ENCODE peak calls at places on chromosomes 4 and X, in five cellular contexts. J is H9, L is neuronal stem cell, C is mesenchymal stem cell, H is mesendoderm. S is an unnamed sample.

GRCh38 chr4:157115613-157116340 is 39.8 kb downstream of the GLRB start:
- DNase-seq in J (no peak), L (no peak), C (peak; percentile 50), H (peak; percentile 14), S (peak; percentile 77)

GRCh38 chr4:67198757-67199156 is 346.5 kb downstream of the CENPC start:
- DNase-seq in J (peak; percentile 31), L (no peak), C (peak; percentile 57), H (peak; percentile 64), S (no peak)

GRCh38 chrX:101079223-101079622 is 544 bp downstream of the TMEM35A start:
- DNase-seq in J (no peak), L (no peak), C (peak; percentile 13), H (no peak), S (peak; percentile 32)

GRCh38 chrX:135416546-135416945 is 5.2 kb upstream of the SMIM10L2A start:
- DNase-seq in J (no peak), L (no peak), C (no peak), H (no peak), S (no peak)

GRCh38 chr4:12145106-12145505 is 716.4 kb upstream of the HS3ST1 start:
- DNase-seq in J (no peak), L (no peak), C (no peak), H (no peak), S (no peak)

GRCh38 chr4:30537462-30537861 is 182.7 kb upstream of the PCDH7 start:
- DNase-seq in J (no peak), L (no peak), C (peak; percentile 92), H (peak; percentile 15), S (peak; percentile 80)

GRCh38 chr4:184097240-184097619 is 120.4 kb downstream of the ENPP6 start:
- DNase-seq in J (peak; percentile 91), L (no peak), C (no peak), H (peak; percentile 79), S (no peak)

GRCh38 chr4:3655485-3656429 is 110.4 kb upstream of the ADRA2C start:
- DNase-seq in J (peak; percentile 57), L (no peak), C (no peak), H (peak; percentile 42), S (no peak)

GRCh38 chrX:22357621-22358020 is 84.9 kb downstream of the CBLL2 start:
- DNase-seq in J (no peak), L (no peak), C (no peak), H (no peak), S (peak; percentile 52)

GRCh38 chrX:16678689-16679088 is 28.7 kb downstream of the S100G start:
- DNase-seq in J (no peak), L (no peak), C (no peak), H (no peak), S (no peak)

GRCh38 chrX:49163555-49164419 is 1.2 kb downstream of the MAGIX start:
- DNase-seq in J (peak; percentile 89), L (peak; percentile 71), C (peak; percentile 84), H (peak; percentile 92), S (peak; percentile 73)

GRCh38 chrX:2489446-2490445 is 11.0 kb downstream of the DHRSX start:
- DNase-seq in J (no peak), L (no peak), C (no peak), H (no peak), S (no peak)

GRCh38 chr4:5863461-5864113 is 29.3 kb downstream of the CRMP1 start:
- DNase-seq in J (no peak), L (no peak), C (peak; percentile 75), H (peak; percentile 4), S (peak; percentile 96)

GRCh38 chr4:64617813-64618212 is 208.6 kb upstream of the TECRL start:
- DNase-seq in J (no peak), L (no peak), C (no peak), H (peak; percentile 44), S (no peak)

GRCh38 chr4:185813133-185813532 is 1.1 kb upstream of the SORBS2 start:
- DNase-seq in J (no peak), L (no peak), C (no peak), H (no peak), S (no peak)

GRCh38 chrX:148380614-148381561 is 119.5 kb upstream of the AFF2 start:
- DNase-seq in J (no peak), L (no peak), C (no peak), H (peak; percentile 35), S (no peak)

GRCh38 chr4:16537926-16538325 is 311.7 kb upstream of the TAPT1 start:
- DNase-seq in J (no peak), L (no peak), C (no peak), H (no peak), S (no peak)

GRCh38 chr4:168119100-168119499 is 26.8 kb downstream of the ANXA10 start:
- DNase-seq in J (no peak), L (no peak), C (no peak), H (no peak), S (no peak)

GRCh38 chr4:173766231-173766630 is 236.2 kb upstream of the HAND2 start:
- DNase-seq in J (no peak), L (no peak), C (peak; percentile 64), H (no peak), S (peak; percentile 19)

GRCh38 chrX:153684447-153685178 is 3.1 kb upstream of the SLC6A8 start:
- DNase-seq in J (peak; percentile 59), L (peak; percentile 74), C (no peak), H (peak; percentile 34), S (no peak)

GRCh38 chrX:105765691-105766090 is 56.6 kb upstream of the NRK start:
- DNase-seq in J (no peak), L (no peak), C (peak; percentile 7), H (peak; percentile 4), S (no peak)

GRCh38 chr4:110624904-110625494 is 2.1 kb upstream of the PITX2 start:
- DNase-seq in J (no peak), L (no peak), C (no peak), H (peak; percentile 51), S (no peak)

GRCh38 chr4:173169428-173170209 is 1.0 kb downstream of the GALNT7 start:
- DNase-seq in J (peak; percentile 64), L (peak; percentile 70), C (peak; percentile 73), H (peak; percentile 86), S (peak; percentile 62)

GRCh38 chr4:26020896-26021295 is 106.9 kb downstream of the SMIM20 start:
- DNase-seq in J (no peak), L (no peak), C (peak; percentile 20), H (no peak), S (peak; percentile 67)

GRCh38 chr4:143336828-143337599 is at the start of gene GAB1:
- DNase-seq in J (peak; percentile 85), L (peak; percentile 79), C (peak; percentile 92), H (peak; percentile 95), S (peak; percentile 80)

GRCh38 chrX:129653985-129654651 is 638 bp downstream of the APLN start:
- DNase-seq in J (no peak), L (no peak), C (peak; percentile 28), H (no peak), S (no peak)

GRCh38 chrX:14673764-14674163 is 144.4 kb downstream of the GLRA2 start:
- DNase-seq in J (no peak), L (no peak), C (peak; percentile 89), H (peak; percentile 60), S (peak; percentile 91)

DNA sequence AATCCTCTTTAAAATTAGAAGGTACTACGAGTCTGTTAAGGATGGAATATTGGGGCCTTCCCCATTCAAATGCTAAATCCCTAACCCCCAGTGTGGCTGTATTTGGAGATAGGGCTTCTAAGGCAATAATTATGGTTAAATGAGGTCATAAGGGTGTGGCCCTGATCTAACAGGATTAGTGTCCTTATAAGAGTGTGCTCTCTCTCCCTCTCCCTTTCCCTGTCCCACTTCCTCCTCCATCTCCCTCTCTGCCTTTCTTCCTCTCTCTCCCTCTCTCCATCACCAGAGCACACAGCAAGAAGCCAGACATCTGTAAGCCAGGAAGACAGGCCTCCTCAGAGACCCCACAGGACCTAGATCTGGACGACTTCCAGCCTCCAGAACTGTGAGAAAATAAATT is 116.9 kb downstream of the COL25A1 start:
- DNase-seq in J (no peak), L (no peak), C (no peak), H (no peak), S (no peak)
- H3K23ac ChIP-seq in J (no peak overlapping the region), L (no peak overlapping the region), C (no peak overlapping the region), H (no peak overlapping the region), S (no peak overlapping the region)

GRCh38 chrX:45755719-45756118 is 555.0 kb upstream of the DIPK2B start:
- DNase-seq in J (no peak), L (no peak), C (no peak), H (no peak), S (no peak)

GRCh38 chrX:45758319-45758718 is 557.6 kb upstream of the DIPK2B start:
- DNase-seq in J (no peak), L (no peak), C (peak; percentile 93), H (no peak), S (peak; percentile 93)

GRCh38 chrX:45758738-45759397 is 558.2 kb upstream of the DIPK2B start:
- DNase-seq in J (no peak), L (no peak), C (peak; percentile 72), H (no peak), S (peak; percentile 49)

GRCh38 chrX:45757272-45757671 is 556.6 kb upstream of the DIPK2B start:
- DNase-seq in J (no peak), L (no peak), C (no peak), H (no peak), S (no peak)

GRCh38 chrX:45756562-45756961 is 555.9 kb upstream of the DIPK2B start:
- DNase-seq in J (no peak), L (no peak), C (peak; percentile 72), H (no peak), S (no peak)
- H3K4me1 ChIP-seq in J (no peaks in the 10 kb centered on the region), L (no peaks in the 10 kb centered on the region), C (peaks cover 2% of the 10 kb centered on the region), H (no peaks in the 10 kb centered on the region), S (peaks cover 13% of the 10 kb centered on the region)

DNA sequence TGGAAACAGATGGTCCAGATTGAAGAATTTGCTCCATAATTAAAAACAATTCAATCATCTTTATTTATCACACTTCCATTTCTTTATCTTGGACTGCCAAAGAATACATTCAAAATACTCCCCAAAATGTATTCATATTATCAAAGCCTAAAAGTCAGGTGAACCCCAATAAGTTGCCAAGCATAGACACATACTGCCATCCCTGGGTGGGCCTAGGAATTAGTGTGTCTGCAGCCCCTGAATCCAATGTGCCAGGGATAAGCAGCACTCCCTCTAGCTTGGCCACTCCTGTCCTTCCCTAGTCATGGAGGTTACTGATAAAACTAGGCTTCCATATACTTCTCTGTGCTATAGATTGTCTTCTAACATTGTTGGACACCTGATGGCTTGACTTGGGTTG is 199.9 kb downstream of the TENM3 start:
- DNase-seq in J (no peak), L (no peak), C (no peak), H (no peak), S (no peak)
- H3K23ac ChIP-seq in J (no peak overlapping the region), L (no peak overlapping the region), C (no peak overlapping the region), H (no peak overlapping the region), S (no peak overlapping the region)

DNA sequence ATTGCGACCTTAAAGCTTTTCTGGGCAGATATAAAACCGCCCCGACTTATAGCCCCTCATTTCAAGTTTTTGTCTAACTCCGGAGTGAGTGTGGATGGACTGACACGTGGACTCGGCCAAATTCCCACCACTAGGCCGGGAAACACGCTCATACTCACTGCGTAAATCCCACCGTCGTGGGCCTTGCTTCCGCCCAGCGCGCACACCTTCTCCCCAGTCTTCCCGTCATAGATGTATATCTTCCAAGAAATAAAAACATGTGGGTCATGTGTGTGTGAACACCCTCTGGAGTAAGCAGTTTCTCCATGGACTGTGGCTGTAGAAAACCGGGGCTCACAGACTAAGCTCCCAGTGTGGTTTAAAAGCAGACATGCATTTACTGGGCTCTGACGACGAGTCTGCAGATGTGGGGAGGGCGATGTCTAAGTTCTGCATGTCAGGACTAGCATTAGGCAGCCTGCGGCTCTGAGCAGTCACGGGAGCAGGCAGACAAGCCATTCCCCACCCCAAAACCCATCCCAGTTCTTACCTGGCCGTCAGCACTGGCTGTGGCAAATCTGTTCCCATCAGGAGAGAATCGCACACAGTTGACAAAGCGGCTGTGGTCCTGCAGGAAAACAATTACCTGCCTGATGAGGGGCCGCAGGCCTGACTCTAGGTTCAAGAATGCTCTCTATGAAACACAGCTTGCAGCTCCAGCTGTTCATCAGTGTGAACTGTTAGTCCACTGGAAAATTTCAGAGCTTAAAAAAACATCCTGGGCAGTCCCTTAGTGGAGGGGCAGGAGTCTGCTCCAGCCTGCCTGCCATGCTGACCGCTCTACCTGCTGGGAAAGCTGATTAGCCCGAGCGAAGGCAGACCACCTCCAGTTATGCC is 28.2 kb downstream of the WDR1 start:
- DNase-seq in J (no peak), L (no peak), C (no peak), H (no peak), S (no peak)
- H3K4me1 ChIP-seq in J (no peaks in the 10 kb centered on the region), L (no peaks in the 10 kb centered on the region), C (peaks cover 90% of the 10 kb centered on the region), H (no peaks in the 10 kb centered on the region), S (peaks cover 12% of the 10 kb centered on the region)